ENCODE peak calls at places on chromosomes 1 and 21, in nine cellular contexts. Z is spleen, U is heart left ventricle, D is suprapubic skin, J is A549, Y is lower leg skin, W is NB4, P is body of pancreas, C is tibial nerve. X is an unnamed sample.

GRCh38 chr1:160739098-160739511 is at the start of gene SLAMF7:
- DNase-seq in Z (no peak), C (no peak), W (peak), P (no peak), Y (peak), J (peak), D (no peak), U (no peak), X (peak)

GRCh38 chr1:14887044-14887443 is 266.5 kb upstream of the TMEM51 start:
- DNase-seq in Z (peak), P (no peak), D (no peak), Y (no peak), J (no peak), W (no peak), C (no peak), U (no peak), X (no peak)

GRCh38 chr1:241413386-241413785 is 56.4 kb upstream of the RGS7 start:
- DNase-seq in D (no peak), P (no peak), U (no peak), W (no peak), J (no peak), C (no peak), Z (no peak), Y (peak), X (no peak)

GRCh38 chr1:89203166-89203565 is 4.4 kb upstream of the GBP4 start:
- DNase-seq in J (no peak), W (no peak), U (no peak), C (no peak), P (no peak), Z (no peak), D (no peak), Y (no peak), X (no peak)

GRCh38 chr1:51749151-51749550 is 129.4 kb downstream of the NRDC start:
- DNase-seq in D (no peak), J (no peak), P (no peak), W (no peak), C (no peak), U (no peak), Z (no peak), Y (no peak), X (no peak)

GRCh38 chr1:13725714-13726175 is 25.8 kb downstream of the PRDM2 start:
- DNase-seq in Z (no peak), W (peak), P (peak), J (peak), U (no peak), C (no peak), Y (no peak), D (no peak), X (no peak)

GRCh38 chr1:202656057-202656456 is 54.2 kb downstream of the SYT2 start:
- DNase-seq in Z (no peak), D (no peak), C (no peak), U (peak), J (peak), P (no peak), W (peak), Y (no peak), X (no peak)

GRCh38 chr21:46551636-46552241 is 53.1 kb downstream of the S100B start:
- DNase-seq in D (no peak), C (no peak), Z (peak), Y (no peak), P (no peak), U (no peak), J (no peak), W (peak), X (peak)

GRCh38 chr1:155085504-155086181 is 7.0 kb downstream of the EFNA3 start:
- DNase-seq in J (peak), Y (peak), U (peak), W (peak), P (peak), D (peak), Z (peak), C (no peak), X (no peak)

GRCh38 chr1:59020151-59020997 is 236.5 kb upstream of the JUN start:
- DNase-seq in Y (peak), C (no peak), Z (peak), P (peak), W (peak), D (no peak), U (peak), J (no peak), X (peak)

GRCh38 chr1:17611991-17612390 is 72.5 kb downstream of the ARHGEF10L start:
- DNase-seq in J (no peak), U (no peak), W (no peak), D (no peak), P (no peak), Y (no peak), Z (no peak), C (no peak), X (no peak)

GRCh38 chr1:225849905-225850304 is 32.3 kb downstream of the TMEM63A start:
- DNase-seq in D (no peak), U (peak), J (no peak), Z (peak), P (peak), C (no peak), Y (no peak), W (no peak), X (no peak)

GRCh38 chr1:175978926-175979325 is 228.2 kb downstream of the COP1 start:
- DNase-seq in J (no peak), Z (no peak), D (no peak), C (no peak), W (no peak), Y (no peak), U (no peak), P (no peak), X (no peak)

GRCh38 chr1:20439282-20439681 is 46.7 kb downstream of the CAMK2N1 start:
- DNase-seq in Y (no peak), U (no peak), J (peak), Z (no peak), W (peak), D (no peak), C (no peak), P (no peak), X (no peak)

GRCh38 chr1:8075511-8076051 is 49.5 kb upstream of the ERRFI1 start:
- DNase-seq in D (no peak), J (peak), W (no peak), P (no peak), Y (no peak), U (no peak), Z (no peak), C (no peak), X (peak)

GRCh38 chr21:38925923-38926322 is 120.2 kb downstream of the ETS2 start:
- DNase-seq in Y (peak), U (peak), D (no peak), P (peak), Z (no peak), J (no peak), W (no peak), C (no peak), X (no peak)

GRCh38 chr1:155026588-155026987 is 7.0 kb downstream of the DCST2 start:
- DNase-seq in W (no peak), Z (no peak), C (no peak), D (no peak), J (peak), U (no peak), Y (no peak), P (no peak), X (no peak)

GRCh38 chr1:5945445-5945844 is 46.8 kb downstream of the NPHP4 start:
- DNase-seq in D (no peak), Y (no peak), P (no peak), J (no peak), W (no peak), Z (no peak), C (no peak), U (no peak), X (no peak)

GRCh38 chr21:33026878-33027400 is 1.2 kb downstream of the OLIG2 start:
- DNase-seq in D (no peak), C (no peak), W (no peak), U (no peak), Y (no peak), P (no peak), Z (no peak), J (peak), X (peak)

GRCh38 chr1:17833661-17834501 is 78.7 kb downstream of the ACTL8 start:
- DNase-seq in J (no peak), U (no peak), C (no peak), P (no peak), Y (no peak), D (no peak), Z (no peak), W (no peak), X (no peak)

GRCh38 chr1:202658766-202659165 is 51.5 kb downstream of the SYT2 start:
- DNase-seq in Z (no peak), P (no peak), U (no peak), C (no peak), D (no peak), Y (no peak), J (no peak), W (no peak), X (no peak)

DNA sequence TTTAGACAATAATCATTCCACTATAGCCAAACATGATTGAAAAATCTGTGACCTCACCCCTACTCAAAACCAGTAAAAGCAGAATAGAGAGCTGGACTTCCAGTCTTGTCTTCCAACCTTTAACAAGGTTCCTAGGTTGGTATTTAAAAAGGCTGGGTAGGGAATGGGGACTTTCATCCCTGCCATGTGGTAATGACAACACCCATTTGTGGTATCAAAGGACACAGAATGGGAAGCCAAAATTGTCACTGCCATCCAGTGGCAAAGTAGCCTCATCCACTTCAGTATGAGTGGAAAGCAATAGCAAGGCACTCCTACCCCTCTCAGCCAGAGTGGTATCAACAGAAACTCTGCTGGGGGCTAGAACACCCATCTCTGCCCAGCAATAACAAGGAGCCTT is 33.9 kb downstream of the UCHL5 start:
- DNase-seq in U (no peak), P (no peak), D (no peak), Z (no peak), J (no peak), C (no peak), Y (no peak), W (no peak), X (no peak)
- TF ChIP-seq POLR2A in U (no peak), P (no peak), D (no peak), Z (no peak), J (no peak), C (no peak), Y (no peak), W (no peak), X (no peak)

GRCh38 chr1:74731399-74732052 is 1.3 kb downstream of the CRYZ start:
- DNase-seq in C (no peak), W (peak), P (peak), J (peak), U (no peak), Y (no peak), Z (no peak), D (no peak), X (no peak)

GRCh38 chr1:74729741-74730478 is 2.9 kb downstream of the CRYZ start:
- DNase-seq in U (no peak), C (no peak), W (no peak), Y (no peak), Z (no peak), J (peak), D (no peak), P (no peak), X (no peak)

GRCh38 chr1:74737360-74737759 is 4.4 kb downstream of the TYW3 start:
- DNase-seq in W (no peak), P (no peak), J (no peak), C (no peak), Y (no peak), U (no peak), Z (no peak), D (no peak), X (no peak)

GRCh38 chr1:74733616-74734484 is 898 bp downstream of the TYW3 start:
- DNase-seq in P (no peak), D (no peak), C (no peak), U (no peak), J (peak), W (peak), Z (no peak), Y (no peak), X (peak)

GRCh38 chr1:74732960-74733615 is at the start of the genes CRYZ and TYW3:
- DNase-seq in J (peak), U (peak), C (peak), W (peak), P (peak), Z (peak), Y (peak), D (peak), X (peak)
- TF ChIP-seq POLR2A in J (peak), U (no peak), C (no peak), W (peak), P (peak), Z (no peak), Y (no peak), D (no peak), X (peak)

GRCh38 chr1:25820247-25821111 is 725 bp downstream of the MTFR1L start:
- DNase-seq in P (peak), U (peak), D (peak), W (peak), Z (peak), J (peak), Y (no peak), C (no peak), X (no peak)

GRCh38 chr1:25821630-25822091 is 1.9 kb downstream of the MTFR1L start:
- DNase-seq in Z (no peak), U (no peak), P (peak), J (no peak), Y (no peak), W (no peak), D (no peak), C (no peak), X (peak)

GRCh38 chr1:25819496-25820246 is at the start of gene MTFR1L:
- DNase-seq in U (peak), J (peak), W (peak), P (peak), Z (peak), Y (peak), D (peak), C (peak), X (peak)

GRCh38 chr1:25818569-25818968 is 1.2 kb upstream of the MTFR1L start:
- DNase-seq in Y (no peak), D (no peak), J (no peak), U (no peak), P (no peak), Z (no peak), C (no peak), W (no peak), X (no peak)

GRCh38 chr1:25821112-25821476 is 1.3 kb downstream of the MTFR1L start:
- DNase-seq in W (peak), Z (peak), Y (no peak), P (no peak), C (no peak), D (no peak), U (no peak), J (no peak), X (no peak)
- TF ChIP-seq POLR2A in W (no peak), Z (no peak), Y (no peak), P (no peak), C (no peak), D (no peak), U (no peak), J (no peak), X (no peak)

GRCh38 chr1:192808588-192809285 is at the start of gene RGS2:
- DNase-seq in C (peak), J (peak), U (peak), Y (peak), D (peak), P (peak), W (peak), Z (peak), X (peak)

GRCh38 chr1:192809286-192810252 is 730 bp downstream of the RGS2 start:
- DNase-seq in J (peak), Z (peak), C (no peak), P (peak), Y (no peak), U (peak), W (peak), D (peak), X (peak)

GRCh38 chr1:192810253-192810880 is 1.5 kb downstream of the RGS2 start:
- DNase-seq in D (no peak), C (no peak), U (peak), Y (no peak), Z (no peak), W (peak), P (no peak), J (no peak), X (peak)

GRCh38 chr1:192812420-192813209 is 3.8 kb downstream of the RGS2 start:
- DNase-seq in P (no peak), J (no peak), Y (no peak), C (no peak), U (no peak), Z (no peak), W (no peak), D (no peak), X (no peak)

DNA sequence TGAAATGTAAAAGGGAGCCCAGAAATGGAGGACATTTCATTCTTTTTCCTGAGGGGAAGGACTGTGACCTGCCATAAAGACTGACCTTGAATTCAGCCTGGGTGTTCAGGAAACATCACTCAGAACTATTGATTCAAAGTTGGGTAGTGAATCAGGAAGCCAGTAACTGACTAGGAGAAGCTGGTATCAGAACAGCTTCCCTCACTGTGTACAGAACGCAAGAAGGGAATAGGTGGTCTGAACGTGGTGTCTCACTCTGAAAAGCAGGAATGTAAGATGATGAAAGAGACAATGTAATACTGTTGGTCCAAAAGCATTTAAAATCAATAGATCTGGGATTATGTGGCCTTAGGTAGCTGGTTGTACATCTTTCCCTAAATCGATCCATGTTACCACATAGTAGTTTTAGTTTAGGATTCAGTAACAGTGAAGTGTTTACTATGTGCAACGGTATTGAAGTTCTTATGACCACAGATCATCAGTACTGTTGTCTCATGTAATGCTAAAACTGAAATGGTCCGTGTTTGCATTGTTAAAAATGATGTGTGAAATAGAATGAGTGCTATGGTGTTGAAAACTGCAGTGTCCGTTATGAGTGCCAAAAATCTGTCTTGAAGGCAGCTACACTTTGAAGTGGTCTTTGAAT is 2.9 kb downstream of the RGS2 start:
- DNase-seq in Y (no peak), J (no peak), P (no peak), D (no peak), W (no peak), Z (no peak), U (no peak), C (no peak), X (no peak)
- TF ChIP-seq POLR2A in Y (no peak), J (no peak), P (peak), D (no peak), W (no peak), Z (no peak), U (no peak), C (no peak), X (peak)

GRCh38 chr1:213983589-213984386 is 4.0 kb upstream of the PROX1 start:
- DNase-seq in Y (no peak), P (no peak), W (no peak), U (no peak), J (no peak), C (no peak), D (no peak), Z (no peak), X (peak)

GRCh38 chr1:213984387-213985180 is 3.2 kb upstream of the PROX1 start:
- DNase-seq in C (no peak), W (no peak), Z (no peak), J (no peak), P (no peak), Y (no peak), D (no peak), U (no peak), X (no peak)

GRCh38 chr1:213980906-213981305 is 6.9 kb upstream of the PROX1 start:
- DNase-seq in U (no peak), Y (no peak), P (no peak), Z (no peak), C (no peak), J (no peak), D (no peak), W (no peak), X (no peak)

GRCh38 chr1:213982515-213982813 is 5.3 kb upstream of the PROX1 start:
- DNase-seq in W (no peak), Z (no peak), P (no peak), J (no peak), U (no peak), C (no peak), Y (no peak), D (no peak), X (no peak)

DNA sequence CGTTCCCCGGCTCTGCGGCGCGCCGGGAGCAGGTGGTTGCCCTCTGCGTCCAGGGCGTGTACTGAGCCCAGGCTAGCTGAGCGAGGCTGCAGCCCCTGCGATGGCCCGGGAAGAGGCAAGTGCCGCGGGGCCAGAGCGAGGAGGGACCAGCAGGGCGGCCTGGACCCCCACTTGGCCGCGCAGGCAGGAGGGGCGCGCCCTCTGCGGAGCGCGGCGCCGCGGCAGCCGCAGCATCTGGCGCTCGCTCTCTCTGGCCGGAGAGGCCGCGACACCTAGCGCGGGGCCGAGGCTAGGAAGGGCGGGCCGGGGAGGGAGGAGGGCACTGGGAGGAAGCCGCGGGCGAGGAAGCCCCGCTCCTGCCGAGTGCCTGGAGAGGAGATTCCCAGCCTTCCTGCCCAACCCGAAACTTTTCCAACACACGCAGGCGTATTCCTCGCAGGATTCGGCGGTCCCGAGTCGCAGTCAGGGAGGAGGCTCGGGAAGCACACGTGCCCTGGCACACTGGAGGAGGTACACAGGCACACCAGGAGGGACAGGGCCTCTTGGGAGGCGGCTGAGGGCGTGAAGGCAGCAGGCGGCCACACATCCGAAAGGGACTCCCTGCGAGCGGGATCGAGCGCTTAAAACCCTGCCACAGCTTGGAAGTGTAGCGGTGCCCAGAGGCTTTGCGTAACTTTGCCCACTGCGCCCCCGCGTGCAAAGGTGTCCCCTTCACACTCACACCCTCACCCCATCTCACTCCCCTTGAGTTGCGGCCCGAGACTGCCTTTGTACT is 4.8 kb upstream of the PROX1 start:
- DNase-seq in U (peak), C (no peak), Y (no peak), Z (peak), D (no peak), J (no peak), W (no peak), P (peak), X (no peak)
- TF ChIP-seq POLR2A in U (no peak), C (no peak), Y (no peak), Z (no peak), D (no peak), J (no peak), W (no peak), P (peak), X (no peak)